ENCODE peak calls at places on chromosomes 12 and 14, in nine cellular contexts. One of them, this sample, is unnamed. For H3K27me3, the result is how much of the 10 kb centered on the place peaks cover.

GRCh38 chr14:86015511-86015910 is 485.6 kb downstream of the FLRT2 start:
- DNase-seq in HepG2: no peak
- DNase-seq in PC-3: no peak
- DNase-seq in astrocyte: no peak
- DNase-seq in colonic mucosa: no peak
- DNase-seq in neural progenitor cell: no peak
- DNase-seq in K562: no peak
- DNase-seq in GM23248: no peak
- DNase-seq in IMR-90: peak
- DNase-seq in this sample: no peak

GRCh38 chr14:41609704-41610183 is 3.1 kb downstream of the LRFN5 start:
- DNase-seq in HepG2: no peak
- DNase-seq in PC-3: peak
- DNase-seq in IMR-90: peak
- DNase-seq in GM23248: peak
- DNase-seq in colonic mucosa: peak
- DNase-seq in astrocyte: peak
- DNase-seq in neural progenitor cell: peak
- DNase-seq in K562: no peak
- DNase-seq in this sample: no peak

GRCh38 chr14:52706286-52706685 is 714 bp upstream of the PSMC6 start:
- DNase-seq in HepG2: no peak
- DNase-seq in neural progenitor cell: no peak
- DNase-seq in colonic mucosa: no peak
- DNase-seq in PC-3: peak
- DNase-seq in K562: peak
- DNase-seq in astrocyte: no peak
- DNase-seq in GM23248: no peak
- DNase-seq in IMR-90: peak
- DNase-seq in this sample: peak

GRCh38 chr12:100566887-100567637 is 6.4 kb upstream of the GAS2L3 start:
- DNase-seq in neural progenitor cell: no peak
- DNase-seq in IMR-90: peak
- DNase-seq in K562: no peak
- DNase-seq in GM23248: peak
- DNase-seq in colonic mucosa: peak
- DNase-seq in HepG2: no peak
- DNase-seq in PC-3: peak
- DNase-seq in astrocyte: peak
- DNase-seq in this sample: no peak

GRCh38 chr12:30286345-30286926 is 409.2 kb downstream of the IPO8 start:
- DNase-seq in astrocyte: peak
- DNase-seq in K562: peak
- DNase-seq in neural progenitor cell: peak
- DNase-seq in GM23248: peak
- DNase-seq in colonic mucosa: no peak
- DNase-seq in IMR-90: peak
- DNase-seq in HepG2: peak
- DNase-seq in PC-3: peak
- DNase-seq in this sample: no peak

GRCh38 chr14:53840444-53840843 is 116.2 kb downstream of the BMP4 start:
- DNase-seq in neural progenitor cell: no peak
- DNase-seq in colonic mucosa: no peak
- DNase-seq in PC-3: peak
- DNase-seq in K562: no peak
- DNase-seq in GM23248: no peak
- DNase-seq in astrocyte: peak
- DNase-seq in HepG2: peak
- DNase-seq in IMR-90: no peak
- DNase-seq in this sample: no peak

GRCh38 chr12:57171668-57172067 is 24.2 kb upstream of the LRP1-AS start:
- DNase-seq in GM23248: peak
- DNase-seq in K562: no peak
- DNase-seq in IMR-90: peak
- DNase-seq in neural progenitor cell: no peak
- DNase-seq in HepG2: no peak
- DNase-seq in astrocyte: peak
- DNase-seq in PC-3: no peak
- DNase-seq in colonic mucosa: no peak
- DNase-seq in this sample: no peak

GRCh38 chr14:34997762-34998161 is 15.0 kb downstream of the SRP54 start:
- DNase-seq in GM23248: no peak
- DNase-seq in K562: no peak
- DNase-seq in HepG2: no peak
- DNase-seq in neural progenitor cell: peak
- DNase-seq in astrocyte: no peak
- DNase-seq in colonic mucosa: no peak
- DNase-seq in IMR-90: no peak
- DNase-seq in PC-3: no peak
- DNase-seq in this sample: no peak

GRCh38 chr12:12784911-12785814 is at the start of gene APOLD1:
- DNase-seq in neural progenitor cell: peak
- DNase-seq in K562: no peak
- DNase-seq in astrocyte: no peak
- DNase-seq in colonic mucosa: no peak
- DNase-seq in GM23248: no peak
- DNase-seq in PC-3: no peak
- DNase-seq in IMR-90: no peak
- DNase-seq in HepG2: no peak
- DNase-seq in this sample: peak

GRCh38 chr12:66352197-66352596 is 49.9 kb downstream of the HELB start:
- DNase-seq in neural progenitor cell: peak
- DNase-seq in K562: peak
- DNase-seq in IMR-90: peak
- DNase-seq in PC-3: peak
- DNase-seq in colonic mucosa: peak
- DNase-seq in GM23248: peak
- DNase-seq in HepG2: peak
- DNase-seq in astrocyte: no peak
- DNase-seq in this sample: peak

GRCh38 chr12:39959467-39959866 is 146.4 kb downstream of the SLC2A13 start:
- DNase-seq in neural progenitor cell: no peak
- DNase-seq in IMR-90: no peak
- DNase-seq in GM23248: no peak
- DNase-seq in PC-3: no peak
- DNase-seq in colonic mucosa: no peak
- DNase-seq in astrocyte: no peak
- DNase-seq in HepG2: no peak
- DNase-seq in K562: no peak
- DNase-seq in this sample: no peak

GRCh38 chr14:59427653-59428578 is 37.3 kb downstream of the GPR135 start:
- DNase-seq in K562: no peak
- DNase-seq in PC-3: no peak
- DNase-seq in colonic mucosa: no peak
- DNase-seq in IMR-90: no peak
- DNase-seq in GM23248: peak
- DNase-seq in astrocyte: peak
- DNase-seq in neural progenitor cell: no peak
- DNase-seq in HepG2: no peak
- DNase-seq in this sample: no peak

GRCh38 chr12:14953752-14954151 is 7.6 kb downstream of the ARHGDIB start:
- DNase-seq in GM23248: no peak
- DNase-seq in neural progenitor cell: no peak
- DNase-seq in K562: no peak
- DNase-seq in IMR-90: no peak
- DNase-seq in colonic mucosa: no peak
- DNase-seq in PC-3: no peak
- DNase-seq in HepG2: no peak
- DNase-seq in astrocyte: no peak
- DNase-seq in this sample: no peak

GRCh38 chr12:14955876-14956811 is 5.3 kb downstream of the ARHGDIB start:
- DNase-seq in neural progenitor cell: no peak
- DNase-seq in astrocyte: no peak
- DNase-seq in PC-3: no peak
- DNase-seq in K562: no peak
- DNase-seq in colonic mucosa: no peak
- DNase-seq in GM23248: no peak
- DNase-seq in HepG2: no peak
- DNase-seq in IMR-90: no peak
- DNase-seq in this sample: peak

GRCh38 chr12:14950982-14951746 is 10.2 kb downstream of the ARHGDIB start:
- DNase-seq in HepG2: peak
- DNase-seq in astrocyte: no peak
- DNase-seq in IMR-90: no peak
- DNase-seq in GM23248: no peak
- DNase-seq in K562: no peak
- DNase-seq in colonic mucosa: peak
- DNase-seq in neural progenitor cell: peak
- DNase-seq in PC-3: peak
- DNase-seq in this sample: no peak

GRCh38 chr12:14952295-14952995 is 9.0 kb downstream of the ARHGDIB start:
- DNase-seq in K562: no peak
- DNase-seq in astrocyte: peak
- DNase-seq in GM23248: peak
- DNase-seq in colonic mucosa: peak
- DNase-seq in PC-3: peak
- DNase-seq in HepG2: peak
- DNase-seq in IMR-90: peak
- DNase-seq in neural progenitor cell: no peak
- DNase-seq in this sample: peak

DNA sequence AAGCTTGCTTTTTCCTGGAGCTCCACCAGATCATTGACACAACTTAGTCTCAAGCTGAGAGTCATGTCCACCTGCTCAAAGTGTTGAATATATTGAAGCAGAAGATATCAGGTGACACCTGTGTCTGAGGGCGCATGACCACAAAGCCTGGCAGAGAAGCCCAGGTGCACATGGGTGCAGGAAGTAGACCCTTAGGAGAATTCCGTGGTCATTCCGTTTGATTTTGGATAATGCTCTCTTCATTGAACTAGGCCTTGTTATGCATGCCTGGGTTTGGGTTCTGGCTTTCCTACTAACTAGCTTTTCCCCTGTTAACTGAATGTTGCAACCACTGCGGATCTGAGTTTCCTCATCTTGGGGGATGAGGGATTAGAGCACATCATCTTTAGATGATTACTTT is 7.1 kb downstream of the ARHGDIB start:
- DNase-seq in PC-3: no peak
- DNase-seq in K562: no peak
- DNase-seq in colonic mucosa: no peak
- DNase-seq in IMR-90: no peak
- DNase-seq in GM23248: no peak
- DNase-seq in astrocyte: no peak
- DNase-seq in neural progenitor cell: no peak
- DNase-seq in HepG2: no peak
- DNase-seq in this sample: peak
- H3K9ac ChIP-seq in PC-3: no peak
- H3K9ac ChIP-seq in K562: no peak
- H3K9ac ChIP-seq in colonic mucosa: no peak
- H3K9ac ChIP-seq in IMR-90: no peak
- H3K9ac ChIP-seq in GM23248: no peak
- H3K9ac ChIP-seq in astrocyte: no peak
- H3K9ac ChIP-seq in neural progenitor cell: no peak
- H3K9ac ChIP-seq in HepG2: no peak
- H3K9ac ChIP-seq in this sample: peak

GRCh38 chr12:109630107-109630506 is 56.5 kb downstream of the MVK start:
- DNase-seq in GM23248: no peak
- DNase-seq in PC-3: no peak
- DNase-seq in IMR-90: no peak
- DNase-seq in K562: no peak
- DNase-seq in astrocyte: no peak
- DNase-seq in HepG2: no peak
- DNase-seq in neural progenitor cell: no peak
- DNase-seq in colonic mucosa: no peak
- DNase-seq in this sample: no peak
- H3K27me3 ChIP-seq in GM23248: under half
- H3K27me3 ChIP-seq in PC-3: under half
- H3K27me3 ChIP-seq in IMR-90: under half
- H3K27me3 ChIP-seq in K562: under half
- H3K27me3 ChIP-seq in astrocyte: under half
- H3K27me3 ChIP-seq in HepG2: under half
- H3K27me3 ChIP-seq in neural progenitor cell: under half
- H3K27me3 ChIP-seq in colonic mucosa: under half
- H3K27me3 ChIP-seq in this sample: under half

GRCh38 chr14:105442834-105443233 is 23.2 kb downstream of the MTA1 start:
- DNase-seq in HepG2: no peak
- DNase-seq in GM23248: no peak
- DNase-seq in neural progenitor cell: no peak
- DNase-seq in IMR-90: no peak
- DNase-seq in K562: no peak
- DNase-seq in astrocyte: no peak
- DNase-seq in PC-3: no peak
- DNase-seq in colonic mucosa: no peak
- DNase-seq in this sample: no peak
- H3K9ac ChIP-seq in HepG2: no peak
- H3K9ac ChIP-seq in GM23248: no peak
- H3K9ac ChIP-seq in neural progenitor cell: no peak
- H3K9ac ChIP-seq in IMR-90: no peak
- H3K9ac ChIP-seq in K562: no peak
- H3K9ac ChIP-seq in astrocyte: no peak
- H3K9ac ChIP-seq in PC-3: no peak
- H3K9ac ChIP-seq in colonic mucosa: no peak
- H3K9ac ChIP-seq in this sample: no peak

DNA sequence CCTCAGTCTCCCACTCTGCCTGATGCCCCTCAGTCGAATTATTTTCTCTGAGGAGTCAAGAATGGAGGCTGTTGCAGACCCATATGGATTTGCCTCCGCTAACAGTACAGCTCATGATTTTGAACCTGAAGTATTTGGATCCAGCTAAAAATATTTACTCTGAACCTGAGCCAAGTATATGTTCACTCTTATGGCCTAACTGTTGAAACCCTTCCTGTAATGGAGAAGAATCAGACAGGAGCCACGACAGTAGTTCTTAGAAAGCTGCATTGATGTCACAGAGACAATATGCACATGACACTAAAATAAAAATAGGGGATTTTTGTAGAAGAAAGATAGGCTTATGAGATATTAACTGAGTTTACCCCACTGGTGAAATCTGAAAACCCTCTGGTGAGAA is 1128.3 kb upstream of the FLRT2 start:
- DNase-seq in PC-3: no peak
- DNase-seq in neural progenitor cell: no peak
- DNase-seq in IMR-90: no peak
- DNase-seq in K562: no peak
- DNase-seq in colonic mucosa: no peak
- DNase-seq in GM23248: no peak
- DNase-seq in HepG2: no peak
- DNase-seq in astrocyte: no peak
- DNase-seq in this sample: no peak
- H3K27me3 ChIP-seq in PC-3: under half
- H3K27me3 ChIP-seq in neural progenitor cell: under half
- H3K27me3 ChIP-seq in IMR-90: under half
- H3K27me3 ChIP-seq in K562: under half
- H3K27me3 ChIP-seq in colonic mucosa: under half
- H3K27me3 ChIP-seq in GM23248: under half
- H3K27me3 ChIP-seq in HepG2: under half
- H3K27me3 ChIP-seq in astrocyte: under half
- H3K27me3 ChIP-seq in this sample: under half

DNA sequence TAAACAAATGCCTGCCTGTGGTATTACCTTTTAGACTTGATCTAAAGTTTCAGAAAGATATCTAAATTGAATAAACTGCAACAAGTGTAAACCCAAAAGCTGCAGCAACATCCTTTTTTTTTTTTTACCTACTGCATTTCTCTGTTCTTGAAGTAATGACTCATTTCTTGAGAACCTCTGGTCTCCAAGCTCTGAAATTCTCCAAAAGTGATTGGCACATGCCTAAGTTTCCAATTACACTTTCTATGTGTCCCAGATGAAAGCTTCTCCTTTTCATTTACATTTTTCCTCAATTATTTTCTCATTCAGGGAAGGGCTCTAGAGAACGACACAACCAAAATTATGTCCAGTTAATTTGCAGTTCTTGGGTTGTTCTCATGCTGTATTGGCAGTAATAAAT is 435.2 kb upstream of the DCN start:
- DNase-seq in neural progenitor cell: no peak
- DNase-seq in K562: no peak
- DNase-seq in colonic mucosa: no peak
- DNase-seq in HepG2: no peak
- DNase-seq in IMR-90: no peak
- DNase-seq in GM23248: no peak
- DNase-seq in PC-3: peak
- DNase-seq in astrocyte: no peak
- DNase-seq in this sample: no peak
- H3K9ac ChIP-seq in neural progenitor cell: no peak
- H3K9ac ChIP-seq in K562: no peak
- H3K9ac ChIP-seq in colonic mucosa: no peak
- H3K9ac ChIP-seq in HepG2: no peak
- H3K9ac ChIP-seq in IMR-90: no peak
- H3K9ac ChIP-seq in GM23248: no peak
- H3K9ac ChIP-seq in PC-3: no peak
- H3K9ac ChIP-seq in astrocyte: no peak
- H3K9ac ChIP-seq in this sample: no peak